ENCODE peak calls at places on chromosomes 5 and 9, in eight cellular contexts. W is osteoblast, J is vagina, H is left lung, K is lower lobe of right lung, P is activated B cell treated with CpG ODN at 0.5 μM for 24 hours, V is IMR-90, R is fibroblast of pulmonary artery. I is an unnamed sample.
A peak's percentile ranks its signal among the peaks of the same experiment; 100 is the strongest.

GRCh38 chr5:109290231-109290630 is 119.5 kb downstream of the PJA2 start:
- DNase-seq in H (no peak), V (no peak), P (no peak), W (no peak), K (no peak), J (no peak), R (no peak), I (no peak)

GRCh38 chr5:96150007-96150406 is 188.4 kb upstream of the ELL2 start:
- DNase-seq in R (no peak), J (no peak), W (no peak), K (no peak), H (no peak), V (no peak), P (no peak), I (no peak)

GRCh38 chr5:168404366-168404765 is 81.9 kb upstream of the RARS1 start:
- DNase-seq in W (peak; percentile 92), J (no peak), H (no peak), K (no peak), P (no peak), R (peak; percentile 84), V (peak; percentile 92), I (no peak)

GRCh38 chr9:111854799-111855198 is 41.8 kb upstream of the UGCG start:
- DNase-seq in P (no peak), R (peak; percentile 66), W (no peak), J (no peak), H (no peak), K (no peak), V (peak; percentile 35), I (no peak)

GRCh38 chr9:93451762-93452709 is 551 bp downstream of the FAM120A start:
- DNase-seq in K (peak; percentile 77), H (peak; percentile 90), J (no peak), P (peak; percentile 40), R (peak; percentile 34), W (peak; percentile 80), V (peak; percentile 33), I (no peak)

GRCh38 chr9:11204521-11204920 is 591.7 kb upstream of the PTPRD start:
- DNase-seq in R (no peak), K (no peak), J (no peak), V (no peak), P (no peak), W (no peak), H (no peak), I (no peak)

GRCh38 chr9:2214707-2215106 is 199.6 kb downstream of the SMARCA2 start:
- DNase-seq in V (no peak), K (no peak), P (no peak), W (no peak), R (no peak), J (no peak), H (no peak), I (no peak)

GRCh38 chr5:34585601-34586104 is 70.5 kb upstream of the RAI14 start:
- DNase-seq in J (no peak), H (no peak), P (no peak), V (peak; percentile 77), R (peak; percentile 77), K (no peak), W (no peak), I (no peak)

GRCh38 chr5:55063220-55063863 is 39.1 kb upstream of the GZMA start:
- DNase-seq in P (no peak), K (no peak), V (peak; percentile 58), J (no peak), R (peak; percentile 3), W (peak; percentile 75), H (no peak), I (no peak)

GRCh38 chr5:169347786-169348185 is 46.8 kb upstream of the SLIT3 start:
- DNase-seq in R (peak; percentile 20), J (no peak), P (no peak), K (no peak), V (no peak), H (no peak), W (no peak), I (no peak)

GRCh38 chr5:143979044-143979690 is 167.2 kb downstream of the HMHB1 start:
- DNase-seq in J (no peak), R (no peak), W (no peak), V (no peak), H (no peak), P (no peak), K (no peak), I (no peak)

GRCh38 chr5:119340597-119341218 is 15.1 kb upstream of the TNFAIP8 start:
- DNase-seq in W (no peak), P (no peak), J (no peak), R (no peak), K (no peak), H (no peak), V (no peak), I (no peak)

GRCh38 chr5:163342301-163342700 is 95.1 kb upstream of the CCNG1 start:
- DNase-seq in W (no peak), H (no peak), R (no peak), J (no peak), P (no peak), K (no peak), V (no peak), I (no peak)

GRCh38 chr5:78287169-78287568 is 7.3 kb downstream of the AP3B1 start:
- DNase-seq in H (no peak), R (no peak), V (no peak), W (no peak), K (no peak), J (no peak), P (no peak), I (no peak)
- TF ChIP-seq CTCF in H (no peak), R (no peak), V (no peak), W (no peak), K (no peak), J (no peak), P (no peak), I (no peak)

GRCh38 chr9:36993933-36994764 is 39.9 kb downstream of the PAX5 start:
- DNase-seq in W (no peak), K (no peak), R (no peak), P (peak; percentile 84), H (no peak), J (no peak), V (no peak), I (no peak)

GRCh38 chr9:36992501-36993316 is 41.4 kb downstream of the PAX5 start:
- DNase-seq in J (no peak), H (no peak), W (no peak), K (no peak), V (no peak), P (no peak), R (no peak), I (no peak)

GRCh38 chr9:36988848-36989247 is 45.2 kb downstream of the PAX5 start:
- DNase-seq in W (no peak), P (no peak), V (no peak), H (no peak), R (no peak), K (no peak), J (no peak), I (no peak)

GRCh38 chr9:36987891-36988290 is 46.2 kb downstream of the PAX5 start:
- DNase-seq in K (no peak), V (peak; percentile 21), J (no peak), W (no peak), H (no peak), R (no peak), P (no peak), I (no peak)

GRCh38 chr9:36991516-36992134 is 42.4 kb downstream of the PAX5 start:
- DNase-seq in J (no peak), H (no peak), W (peak; percentile 92), P (no peak), V (no peak), R (peak; percentile 24), K (no peak), I (no peak)
- TF ChIP-seq CTCF in J (no peak), H (peak; percentile 20), W (peak; percentile 67), P (peak; percentile 16), V (peak; percentile 37), R (peak; percentile 51), K (peak; percentile 9), I (no peak)

DNA sequence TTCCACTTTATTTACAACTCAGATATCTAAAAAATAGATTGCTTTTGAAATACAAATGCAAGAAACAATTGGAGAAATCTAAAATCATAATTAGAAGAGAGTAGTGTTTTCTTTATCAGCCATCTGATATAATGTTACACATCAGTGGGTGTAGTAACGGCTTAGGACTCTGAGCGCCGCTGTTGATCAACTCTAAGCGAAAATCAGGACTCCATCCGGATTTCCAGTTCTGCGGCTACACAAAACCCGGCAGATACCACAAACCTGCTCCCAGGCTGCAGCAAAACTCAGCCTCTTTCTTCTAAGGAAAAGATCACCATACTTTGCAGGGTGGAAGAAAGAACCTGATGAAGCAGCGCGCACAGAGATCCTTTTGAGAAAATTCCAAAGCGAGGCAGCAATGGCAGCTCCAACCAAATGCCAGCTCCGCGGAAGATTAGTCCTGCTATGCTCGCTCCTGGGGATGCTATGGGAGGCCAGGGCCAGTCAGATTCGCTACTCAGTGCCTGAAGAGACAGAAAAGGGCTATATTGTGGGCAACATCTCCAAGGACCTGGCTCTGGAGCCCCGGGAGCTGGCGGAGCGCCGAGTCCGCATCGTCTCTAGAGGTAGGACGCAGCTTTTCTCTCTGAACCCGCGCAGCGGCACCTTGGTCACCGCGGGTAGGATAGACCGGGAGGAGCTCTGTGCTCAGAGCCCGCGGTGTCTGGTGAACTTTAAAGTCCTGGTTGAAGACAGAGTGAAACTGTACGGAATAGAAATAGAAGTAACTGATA is at the start of gene PCDHGA9:
- DNase-seq in P (no peak), R (peak; percentile 56), J (no peak), H (no peak), K (no peak), W (no peak), V (peak; percentile 40), I (no peak)
- TF ChIP-seq CTCF in P (no peak), R (peak; percentile 38), J (no peak), H (no peak), K (peak; percentile 33), W (peak; percentile 40), V (peak; percentile 43), I (peak; percentile 33)

GRCh38 chr5:179908528-179908927 is 831 bp upstream of the TBC1D9B start:
- DNase-seq in K (no peak), J (no peak), H (no peak), W (peak; percentile 23), R (no peak), V (no peak), P (no peak), I (no peak)
- TF ChIP-seq CTCF in K (no peak), J (no peak), H (no peak), W (peak; percentile 26), R (peak; percentile 12), V (peak; percentile 13), P (no peak), I (no peak)